ENCODE peak calls at places on chromosome 9, in eight cellular contexts. S is hepatocyte, D is neural progenitor cell, U is AG04449, H is Peyer's patch, R is stomach, T is uterus, W is epithelial cell of esophagus. C is an unnamed sample.

GRCh38 chr9:128151343-128152132 is 2.3 kb downstream of the LCN2 start:
- DNase-seq in W (no peak), S (peak; percentile 1), D (no peak), R (no peak), T (no peak), H (peak; percentile 36), U (no peak), C (no peak)

GRCh38 chr9:121626012-121626411 is 25.4 kb upstream of the DAB2IP start:
- DNase-seq in H (no peak), U (no peak), R (no peak), W (no peak), S (no peak), T (no peak), D (no peak), C (no peak)

GRCh38 chr9:85246566-85246965 is 495.2 kb downstream of the AGTPBP1 start:
- DNase-seq in S (no peak), T (no peak), D (no peak), W (no peak), H (no peak), U (no peak), R (no peak), C (no peak)

GRCh38 chr9:135752281-135753204 is 50.6 kb downstream of the KCNT1 start:
- DNase-seq in S (no peak), T (no peak), D (no peak), U (no peak), W (no peak), R (no peak), H (no peak), C (no peak)

GRCh38 chr9:35882996-35883395 is 12.8 kb upstream of the OR13J1 start:
- DNase-seq in T (no peak), H (no peak), S (no peak), W (peak; percentile 12), U (no peak), D (no peak), R (no peak), C (no peak)

GRCh38 chr9:13568851-13569618 is 289.5 kb upstream of the MPDZ start:
- DNase-seq in H (no peak), U (no peak), S (peak; percentile 9), T (no peak), W (no peak), R (no peak), D (peak; percentile 31), C (no peak)

GRCh38 chr9:2787065-2787464 is 56.8 kb downstream of the PUM3 start:
- DNase-seq in S (no peak), U (no peak), W (peak; percentile 64), T (no peak), D (no peak), H (no peak), R (no peak), C (no peak)

GRCh38 chr9:104075801-104076753 is 18.0 kb upstream of the SMC2 start:
- DNase-seq in H (no peak), R (no peak), T (no peak), S (peak; percentile 10), D (no peak), W (peak; percentile 45), U (peak; percentile 57), C (no peak)

GRCh38 chr9:69046723-69047122 is 11.2 kb downstream of the FXN start:
- DNase-seq in D (no peak), R (no peak), T (no peak), W (no peak), S (no peak), U (no peak), H (no peak), C (no peak)

GRCh38 chr9:118829334-118829733 is 539.9 kb downstream of the BRINP1 start:
- DNase-seq in W (peak; percentile 2), T (no peak), U (no peak), D (peak; percentile 34), S (peak; percentile 18), R (no peak), H (no peak), C (no peak)

GRCh38 chr9:71363286-71363961 is 242.0 kb upstream of the TRPM3 start:
- DNase-seq in T (no peak), D (no peak), W (no peak), H (no peak), U (no peak), R (no peak), S (no peak), C (no peak)

GRCh38 chr9:71364196-71364955 is 243.0 kb upstream of the TRPM3 start:
- DNase-seq in U (peak; percentile 12), R (no peak), D (no peak), H (no peak), T (no peak), W (no peak), S (no peak), C (no peak)

GRCh38 chr9:71368157-71368556 is 246.7 kb upstream of the TRPM3 start:
- DNase-seq in U (no peak), R (no peak), T (no peak), D (peak; percentile 31), W (no peak), H (no peak), S (no peak), C (no peak)
- H3K4me3 ChIP-seq in U (no peak overlapping the region), R (no peak overlapping the region), T (no peak overlapping the region), D (no peak overlapping the region), W (no peak overlapping the region), H (no peak overlapping the region), S (no peak overlapping the region), C (no peak overlapping the region)

DNA sequence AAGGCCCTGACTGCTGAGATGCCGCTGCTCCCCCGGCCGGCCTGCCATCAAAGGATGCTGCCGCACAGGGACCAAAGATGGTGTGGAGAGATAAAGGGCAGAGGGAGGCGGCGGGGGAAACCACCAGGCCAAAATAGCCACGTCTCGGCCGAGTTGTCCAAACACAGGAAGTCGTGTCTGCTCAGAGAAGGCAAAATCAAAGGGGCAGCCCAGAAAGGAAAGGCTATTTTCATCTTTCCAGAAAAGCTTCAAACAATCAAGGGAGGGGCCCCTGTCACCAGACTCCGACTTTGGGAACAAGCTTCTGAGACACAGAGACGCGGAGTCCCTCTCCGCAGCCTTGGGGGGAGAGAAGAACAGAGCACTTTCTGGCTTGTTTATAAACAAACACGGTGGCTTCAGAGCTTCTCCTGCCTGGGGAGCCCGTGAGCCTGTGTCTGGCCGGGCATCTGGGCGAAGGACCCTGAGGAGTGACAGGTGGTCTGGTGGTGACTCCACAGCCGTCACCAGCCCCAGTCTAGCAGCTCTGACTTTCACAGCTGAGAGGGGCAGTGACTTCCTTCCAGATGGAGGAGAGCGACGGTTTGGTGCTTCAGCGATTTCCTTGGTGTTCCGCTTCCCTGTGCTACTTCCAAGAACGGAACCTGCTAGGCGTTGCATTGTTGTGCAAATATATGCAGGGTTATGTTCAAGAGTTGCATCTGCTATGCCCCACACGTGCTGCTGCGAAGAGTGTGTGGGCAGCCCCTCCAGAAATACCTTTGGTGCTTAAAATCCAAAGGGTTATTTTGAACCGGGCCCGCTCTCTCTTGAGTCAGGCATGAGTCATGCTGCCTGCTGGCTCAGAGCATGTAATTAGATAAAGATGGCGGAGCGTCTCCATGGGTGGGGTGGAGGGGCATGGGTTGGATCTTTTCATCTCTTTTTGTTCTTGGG is 24.0 kb downstream of the ADAMTSL2 start:
- DNase-seq in W (peak; percentile 45), S (peak; percentile 67), T (peak; percentile 34), U (peak; percentile 10), D (peak; percentile 52), R (no peak), H (no peak), C (no peak)
- H3K4me3 ChIP-seq in W (no peak overlapping the region), S (no peak overlapping the region), T (no peak overlapping the region), U (peak overlapping the region; percentile 25), D (no peak overlapping the region), R (no peak overlapping the region), H (no peak overlapping the region), C (no peak overlapping the region)

DNA sequence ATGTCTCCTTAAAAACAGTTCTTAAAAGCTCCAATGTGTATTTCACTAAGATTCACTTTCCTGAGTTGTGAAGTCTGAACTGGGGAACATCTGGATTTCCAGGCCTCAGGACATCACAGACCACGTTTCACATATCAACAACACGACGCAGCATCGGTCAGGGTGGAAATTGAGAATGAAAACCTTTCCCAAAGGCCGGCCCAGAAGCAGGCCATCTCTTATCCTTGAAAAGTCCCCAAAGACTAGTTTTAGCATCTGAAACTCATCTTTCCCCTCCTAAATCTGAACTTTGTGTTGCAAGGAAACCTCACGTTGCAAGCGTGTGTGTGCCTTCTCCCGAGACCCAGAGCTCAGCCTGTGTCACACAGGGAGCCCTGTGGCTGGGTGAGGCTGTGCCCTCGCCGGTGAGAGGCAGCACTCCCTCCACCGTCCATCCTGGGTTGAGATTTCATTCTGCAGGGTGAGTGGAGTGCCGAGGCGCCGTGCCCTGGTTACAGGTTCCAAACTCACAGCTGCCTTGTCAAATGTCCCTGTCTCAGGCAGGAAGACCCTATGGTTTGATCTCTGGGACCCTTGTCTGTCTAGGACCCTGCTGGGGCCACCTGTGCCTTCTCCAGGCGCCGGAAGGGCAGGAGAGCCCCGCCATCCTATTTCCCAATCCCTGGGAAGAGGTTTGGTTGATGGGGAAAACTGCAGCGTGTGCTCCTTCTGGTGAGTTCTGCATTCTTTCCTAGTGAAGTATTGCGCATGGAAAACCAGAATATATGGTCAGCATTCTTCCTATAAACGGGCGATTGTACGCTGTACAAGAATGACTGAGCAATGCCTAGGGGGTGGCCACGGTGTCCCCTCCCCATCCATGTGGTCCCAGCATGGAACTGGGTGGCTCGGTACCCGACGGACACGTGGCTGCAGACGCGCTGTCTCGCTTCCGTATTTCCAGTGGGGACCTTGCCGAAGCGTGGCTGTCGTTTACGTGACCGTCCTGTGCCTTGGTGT is 96.1 kb upstream of the COL5A1 start:
- DNase-seq in W (no peak), U (peak; percentile 73), H (peak; percentile 45), R (no peak), T (no peak), D (no peak), S (peak; percentile 57), C (no peak)
- H3K4me3 ChIP-seq in W (no peak overlapping the region), U (peak overlapping the region; percentile 27), H (no peak overlapping the region), R (peak overlapping the region; percentile 19), T (no peak overlapping the region), D (no peak overlapping the region), S (no peak overlapping the region), C (no peak overlapping the region)

GRCh38 chr9:34458967-34459355 is 356 bp downstream of the DNAI1 start:
- DNase-seq in U (no peak), D (peak; percentile 46), H (no peak), R (no peak), W (no peak), T (no peak), S (no peak), C (no peak)
- H3K4me3 ChIP-seq in U (peak overlapping the region; percentile 57), D (peak overlapping the region; percentile 39), H (peak overlapping the region; percentile 94), R (peak overlapping the region; percentile 89), W (peak overlapping the region; percentile 30), T (peak overlapping the region; percentile 27), S (no peak overlapping the region), C (peak overlapping the region; percentile 71)

DNA sequence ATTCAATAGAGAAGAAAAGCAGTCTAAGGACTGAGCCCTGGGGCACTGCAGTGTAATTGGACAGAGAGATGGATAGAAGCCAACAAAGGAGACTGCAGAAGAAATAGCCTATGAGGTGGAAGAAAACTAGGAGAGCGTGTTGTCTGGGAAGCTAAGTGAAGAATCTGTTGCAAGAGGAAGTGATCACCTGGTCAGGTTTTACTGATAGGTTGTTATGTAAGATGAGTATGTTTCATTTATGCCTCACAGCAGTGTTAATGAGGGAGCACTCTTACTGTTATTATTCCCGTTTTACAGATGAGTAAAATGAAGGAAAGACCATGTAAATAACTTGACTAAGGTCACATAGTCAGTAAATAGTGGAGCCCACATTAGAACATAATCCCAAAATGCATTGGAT is 80.0 kb upstream of the GRHPR start:
- DNase-seq in S (no peak), T (no peak), D (no peak), R (no peak), U (no peak), W (peak; percentile 49), H (no peak), C (no peak)
- H3K4me3 ChIP-seq in S (no peak overlapping the region), T (no peak overlapping the region), D (no peak overlapping the region), R (no peak overlapping the region), U (no peak overlapping the region), W (no peak overlapping the region), H (no peak overlapping the region), C (no peak overlapping the region)

C was measured in testis.